ENCODE peak calls at places on chromosomes 6 and 20, in eight cellular contexts. T is bronchial epithelial cell, Z is AG10803, Y is GM13977, J is fibroblast of mammary gland, P is mesothelial cell of epicardium, B is left ventricle myocardium inferior, F is mammary epithelial cell. V is an unnamed sample.

GRCh38 chr6:105482956-105483355 is 80.1 kb upstream of the PREP start:
- DNase-seq in T (no peak), Z (no peak), Y (no peak), J (no peak), P (no peak), B (no peak), F (no peak), V (no peak)

GRCh38 chr6:118810420-118811027 is 83.4 kb upstream of the ASF1A start:
- DNase-seq in T (no peak), Z (no peak), Y (no peak), J (no peak), P (no peak), B (no peak), F (no peak), V (no peak)

GRCh38 chr6:144528605-144529425 is 243.7 kb downstream of the UTRN start:
- DNase-seq in T (peak; percentile 6), Z (peak; percentile 29), Y (no peak), J (peak; percentile 50), P (no peak), B (no peak), F (peak; percentile 16), V (no peak)

GRCh38 chr20:58691773-58692578 is 624 bp upstream of the NPEPL1 start:
- DNase-seq in T (peak; percentile 27), Z (peak; percentile 36), Y (no peak), J (peak; percentile 85), P (no peak), B (peak; percentile 56), F (no peak), V (no peak)

GRCh38 chr20:1946442-1946761 is 47.5 kb downstream of the PDYN start:
- DNase-seq in T (no peak), Z (no peak), Y (no peak), J (no peak), P (no peak), B (no peak), F (no peak), V (no peak)

GRCh38 chr6:121884056-121884455 is 448.6 kb downstream of the GJA1 start:
- DNase-seq in T (no peak), Z (peak; percentile 74), Y (no peak), J (no peak), P (no peak), B (no peak), F (no peak), V (no peak)

GRCh38 chr20:33474097-33474846 is 15.6 kb upstream of the CBFA2T2 start:
- DNase-seq in T (no peak), Z (no peak), Y (no peak), J (no peak), P (no peak), B (no peak), F (no peak), V (no peak)

GRCh38 chr6:158865769-158866168 is 46.6 kb upstream of the EZR start:
- DNase-seq in T (no peak), Z (no peak), Y (no peak), J (no peak), P (no peak), B (no peak), F (no peak), V (no peak)

GRCh38 chr6:112298021-112298745 is 43.8 kb upstream of the LAMA4 start:
- DNase-seq in T (peak; percentile 37), Z (peak; percentile 90), Y (no peak), J (peak; percentile 97), P (no peak), B (no peak), F (peak; percentile 48), V (no peak)

GRCh38 chr6:112296694-112297093 is 42.3 kb upstream of the LAMA4 start:
- DNase-seq in T (no peak), Z (no peak), Y (no peak), J (no peak), P (no peak), B (no peak), F (no peak), V (no peak)

GRCh38 chr6:112298816-112299281 is 44.5 kb upstream of the LAMA4 start:
- DNase-seq in T (peak; percentile 90), Z (peak; percentile 89), Y (no peak), J (peak; percentile 93), P (no peak), B (no peak), F (peak; percentile 83), V (no peak)

GRCh38 chr6:112300888-112301287 is 46.2 kb upstream of the RFPL4B start:
- DNase-seq in T (no peak), Z (peak; percentile 41), Y (no peak), J (no peak), P (no peak), B (no peak), F (no peak), V (no peak)

DNA sequence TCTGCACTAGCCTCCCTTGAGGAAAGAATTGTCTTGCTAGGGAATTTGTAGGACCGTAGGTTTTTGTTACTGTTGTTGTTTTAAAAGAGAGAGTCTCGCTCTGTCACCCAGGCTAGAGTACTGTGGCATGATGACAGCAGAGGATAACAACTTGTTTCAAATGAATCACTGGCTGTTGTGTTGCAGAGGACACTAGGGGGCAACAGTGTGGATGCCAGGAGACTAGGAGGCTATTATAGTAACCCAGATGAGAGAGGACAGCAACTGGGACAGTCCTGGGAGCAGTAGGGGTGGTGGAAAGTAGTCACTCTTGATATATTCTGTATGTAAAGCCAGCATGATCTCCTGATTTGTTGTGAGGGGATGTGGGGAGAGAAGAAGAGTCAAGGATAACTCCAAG is 41.8 kb upstream of the LAMA4 start:
- DNase-seq in T (peak; percentile 49), Z (peak; percentile 71), Y (no peak), J (peak; percentile 76), P (no peak), B (no peak), F (peak; percentile 30), V (no peak)
- TF ChIP-seq CTCF in T (peak; percentile 46), Z (peak; percentile 71), Y (peak; percentile 45), J (peak; percentile 74), P (no peak), B (peak; percentile 49), F (peak; percentile 49), V (peak; percentile 40)

GRCh38 chr20:47501117-47501482 is 587 bp upstream of the NCOA3 start:
- DNase-seq in T (no peak), Z (peak; percentile 35), Y (no peak), J (no peak), P (no peak), B (no peak), F (no peak), V (no peak)

GRCh38 chr20:47500554-47500953 is 1.1 kb upstream of the NCOA3 start:
- DNase-seq in T (no peak), Z (no peak), Y (no peak), J (no peak), P (no peak), B (no peak), F (no peak), V (no peak)

GRCh38 chr20:47502271-47502730 is 614 bp downstream of the NCOA3 start:
- DNase-seq in T (no peak), Z (peak; percentile 8), Y (no peak), J (no peak), P (no peak), B (peak; percentile 29), F (peak; percentile 11), V (no peak)

GRCh38 chr20:47502801-47503239 is 1.1 kb downstream of the NCOA3 start:
- DNase-seq in T (peak; percentile 51), Z (peak; percentile 65), Y (peak; percentile 47), J (peak; percentile 50), P (no peak), B (no peak), F (peak; percentile 50), V (no peak)

GRCh38 chr20:47501483-47502270 is at the start of gene NCOA3:
- DNase-seq in T (peak; percentile 76), Z (peak; percentile 96), Y (peak; percentile 90), J (peak; percentile 89), P (peak; percentile 89), B (peak; percentile 97), F (peak; percentile 92), V (peak; percentile 95)
- TF ChIP-seq CTCF in T (peak; percentile 66), Z (peak; percentile 42), Y (peak; percentile 34), J (no peak), P (peak; percentile 51), B (peak; percentile 73), F (peak; percentile 62), V (peak; percentile 51)

GRCh38 chr6:37540390-37540789 is 40.7 kb upstream of the CCDC167 start:
- DNase-seq in T (no peak), Z (no peak), Y (no peak), J (no peak), P (no peak), B (no peak), F (no peak), V (no peak)

GRCh38 chr6:37536462-37537225 is 37.0 kb upstream of the CCDC167 start:
- DNase-seq in T (no peak), Z (no peak), Y (no peak), J (no peak), P (no peak), B (no peak), F (no peak), V (no peak)

GRCh38 chr6:37535701-37536461 is 36.2 kb upstream of the CCDC167 start:
- DNase-seq in T (no peak), Z (no peak), Y (peak; percentile 59), J (no peak), P (no peak), B (no peak), F (peak; percentile 35), V (no peak)

GRCh38 chr6:37539706-37540352 is 40.1 kb upstream of the CCDC167 start:
- DNase-seq in T (no peak), Z (no peak), Y (no peak), J (no peak), P (no peak), B (no peak), F (no peak), V (no peak)

DNA sequence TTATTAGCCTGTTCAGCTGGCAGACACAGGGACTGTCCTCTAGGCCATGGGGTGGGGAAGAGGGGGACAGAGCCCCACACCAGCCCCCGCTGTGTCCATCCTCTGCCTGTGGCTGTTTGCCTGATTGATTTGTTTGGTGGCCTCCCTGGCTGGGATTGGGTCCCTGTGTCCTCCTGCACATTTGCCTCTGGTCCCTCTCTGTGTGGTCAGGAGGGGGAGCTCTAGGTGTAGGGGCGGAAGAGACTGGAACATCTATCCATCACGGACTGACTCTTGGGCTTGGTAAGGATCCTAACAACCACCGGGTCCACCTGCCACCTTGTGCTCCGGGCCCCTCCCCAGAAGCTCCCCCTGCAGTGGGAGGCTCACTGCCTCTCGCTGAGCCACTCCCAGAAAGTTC is 38.4 kb upstream of the CCDC167 start:
- DNase-seq in T (peak; percentile 46), Z (no peak), Y (peak; percentile 58), J (no peak), P (no peak), B (no peak), F (peak; percentile 35), V (no peak)
- TF ChIP-seq CTCF in T (peak; percentile 81), Z (peak; percentile 47), Y (peak; percentile 71), J (peak; percentile 34), P (no peak), B (peak; percentile 22), F (peak; percentile 82), V (peak; percentile 25)

DNA sequence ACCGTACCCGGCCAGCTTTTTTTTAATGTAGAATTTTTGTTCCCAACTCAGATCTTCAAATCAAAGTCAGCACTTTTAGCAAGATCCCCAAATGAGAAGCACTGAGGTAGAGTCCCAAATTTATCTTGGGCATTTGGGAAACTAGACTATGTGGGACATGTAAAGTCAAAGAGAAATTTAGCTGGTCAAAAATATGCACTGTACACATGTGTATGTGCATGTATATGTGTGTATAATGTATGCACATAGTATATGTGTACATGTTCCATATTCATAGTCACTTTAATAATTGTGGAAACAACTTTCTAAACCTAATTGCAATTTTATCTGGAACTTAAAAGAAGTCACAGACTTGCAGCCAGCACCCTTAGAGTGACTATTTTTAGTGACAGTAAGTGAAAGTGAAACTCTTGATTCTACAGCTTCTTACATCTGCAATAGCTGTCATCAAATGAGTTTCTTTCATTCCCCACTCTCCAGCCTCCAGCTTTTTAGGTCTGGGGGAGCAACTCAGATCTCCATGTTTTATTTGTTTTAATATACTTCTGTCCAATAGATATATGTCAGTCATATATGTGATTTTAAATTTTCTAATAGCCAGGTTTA is 53.6 kb downstream of the CDC40 start:
- DNase-seq in T (no peak), Z (peak; percentile 27), Y (peak; percentile 67), J (peak; percentile 18), P (no peak), B (no peak), F (no peak), V (no peak)
- TF ChIP-seq CTCF in T (no peak), Z (no peak), Y (no peak), J (no peak), P (no peak), B (no peak), F (no peak), V (no peak)

V was measured in progenitor cell of endocrine pancreas.